ENCODE peak calls at places on chromosomes 7 and 10, in seven cellular contexts. Z is activated effector memory CD4-positive, alpha-beta T cell treated with anti-CD3 and anti-CD28 coated beads, Interleukin-2, amount 50 U/mL, for 16 hours; P is activated CD4-positive, alpha-beta T cell treated with anti-CD3 and anti-CD28 coated beads, Interleukin-2, amount 10 ng/mL, durations not matched to agents 7 days and 5 days; N is AG04450; Q is SK-N-MC; A is HS-5; H is endodermal cell. L is an unnamed sample.

GRCh38 chr7:31068006-31068675 is 16.0 kb downstream of the ADCYAP1R1 start:
- DNase-seq in N (no peak), Q (no peak), Z (peak), H (no peak), P (no peak), A (no peak), L (no peak)

GRCh38 chr7:30379131-30379530 is 94.7 kb downstream of the ZNRF2 start:
- DNase-seq in Q (no peak), A (no peak), P (no peak), Z (no peak), N (no peak), H (no peak), L (no peak)

GRCh38 chr7:65746398-65746669 is 126.5 kb upstream of the VKORC1L1 start:
- DNase-seq in Z (no peak), P (no peak), H (no peak), Q (no peak), A (no peak), N (no peak), L (no peak)

GRCh38 chr10:12656518-12657142 is 307.3 kb downstream of the CAMK1D start:
- DNase-seq in P (peak), H (no peak), Z (no peak), Q (no peak), N (peak), A (peak), L (no peak)

GRCh38 chr10:99754670-99755069 is 22.6 kb downstream of the CUTC start:
- DNase-seq in A (no peak), Z (no peak), H (no peak), P (no peak), N (no peak), Q (no peak), L (no peak)

GRCh38 chr7:139091677-139091996 is 17.9 kb downstream of the ZC3HAV1 start:
- DNase-seq in P (no peak), Q (no peak), Z (no peak), N (no peak), H (no peak), A (no peak), L (no peak)

GRCh38 chr10:103497161-103497915 is 3.8 kb downstream of the NEURL1 start:
- DNase-seq in Q (no peak), N (no peak), Z (no peak), H (peak), A (no peak), P (no peak), L (no peak)

GRCh38 chr7:116340201-116340847 is 130.0 kb downstream of the TES start:
- DNase-seq in H (no peak), Q (no peak), N (no peak), Z (no peak), P (no peak), A (no peak), L (no peak)

L was measured in islet precursor cell.